ENCODE peak calls at places on chromosomes 13 and 19, in seven cellular contexts. V is stomach, X is colonic mucosa, D is cardiac fibroblast, T is mucosa of descending colon, Z is AG04449, P is pancreas. N is an unnamed sample.

GRCh38 chr19:10112037-10112751 is 701 bp downstream of the P2RY11 start:
- DNase-seq in X (no peak), D (peak; percentile 60), V (no peak), P (no peak), Z (no peak), T (peak; percentile 46), N (no peak)

GRCh38 chr19:45136507-45137178 is 24.1 kb downstream of the NKPD1 start:
- DNase-seq in V (no peak), T (no peak), P (no peak), Z (no peak), D (no peak), X (no peak), N (no peak)

GRCh38 chr13:49240017-49240416 is 7.7 kb upstream of the CDADC1 start:
- DNase-seq in Z (no peak), V (no peak), X (no peak), P (no peak), D (peak; percentile 66), T (no peak), N (peak; percentile 45)

GRCh38 chr19:54464044-54464623 is 556 bp upstream of the LENG9 start:
- DNase-seq in T (peak; percentile 94), P (peak; percentile 97), X (peak; percentile 97), Z (no peak), V (peak; percentile 99), D (peak; percentile 83), N (peak; percentile 56)

GRCh38 chr13:67369895-67370660 is 139.9 kb upstream of the PCDH9 start:
- DNase-seq in T (no peak), D (peak; percentile 98), V (no peak), Z (peak; percentile 3), P (no peak), X (no peak), N (peak; percentile 75)

GRCh38 chr19:51477343-51477742 is 996 bp upstream of the CEACAM18 start:
- DNase-seq in T (no peak), P (no peak), D (no peak), V (no peak), Z (no peak), X (no peak), N (no peak)

GRCh38 chr13:71661921-71662320 is 205.1 kb downstream of the DACH1 start:
- DNase-seq in D (peak; percentile 93), T (no peak), X (no peak), Z (no peak), P (no peak), V (no peak), N (peak; percentile 30)

GRCh38 chr13:51765142-51765515 is 38.8 kb downstream of the DHRS12 start:
- DNase-seq in T (no peak), V (no peak), P (no peak), D (no peak), Z (no peak), X (no peak), N (peak; percentile 20)

GRCh38 chr13:48954086-48954485 is 21.6 kb upstream of the FNDC3A start:
- DNase-seq in Z (no peak), D (peak; percentile 80), P (no peak), T (no peak), V (no peak), X (no peak), N (peak; percentile 54)

GRCh38 chr13:108961542-108962125 is 332.2 kb downstream of the MYO16 start:
- DNase-seq in X (no peak), V (no peak), P (no peak), T (no peak), Z (no peak), D (peak; percentile 74), N (peak; percentile 73)

GRCh38 chr13:39586142-39586541 is 16.9 kb downstream of the LHFPL6 start:
- DNase-seq in Z (no peak), T (no peak), V (no peak), D (no peak), P (no peak), X (no peak), N (no peak)

GRCh38 chr13:25912961-25913360 is 138.9 kb downstream of the SHISA2 start:
- DNase-seq in D (no peak), V (no peak), T (no peak), Z (no peak), X (no peak), P (no peak), N (no peak)

GRCh38 chr19:49196527-49197240 is 39.1 kb downstream of the TRPM4 start:
- DNase-seq in V (no peak), Z (no peak), D (no peak), T (peak; percentile 73), P (peak; percentile 28), X (peak; percentile 60), N (no peak)

GRCh38 chr13:92158335-92158734 is 759.9 kb downstream of the GPC5 start:
- DNase-seq in P (no peak), D (peak; percentile 34), T (no peak), Z (no peak), V (no peak), X (no peak), N (no peak)

GRCh38 chr13:113086031-113086750 is 19.4 kb upstream of the F7 start:
- DNase-seq in V (no peak), T (no peak), P (peak; percentile 14), D (no peak), X (no peak), Z (no peak), N (no peak)

GRCh38 chr13:51821666-51822065 is 17.7 kb upstream of the DHRS12 start:
- DNase-seq in X (no peak), D (no peak), P (no peak), Z (no peak), V (no peak), T (no peak), N (no peak)

GRCh38 chr13:38498271-38498670 is 148.6 kb downstream of the UFM1 start:
- DNase-seq in P (no peak), X (no peak), D (no peak), V (no peak), T (no peak), Z (no peak), N (no peak)

GRCh38 chr19:45071969-45072790 is 4.1 kb downstream of the ZNF296 start:
- DNase-seq in V (peak; percentile 78), Z (no peak), T (no peak), X (no peak), D (no peak), P (no peak), N (no peak)

GRCh38 chr19:45354443-45354842 is 13.9 kb downstream of the KLC3 start:
- DNase-seq in P (no peak), T (no peak), V (no peak), X (no peak), D (no peak), Z (no peak), N (no peak)

GRCh38 chr13:97243915-97244820 is 22.0 kb downstream of the MBNL2 start:
- DNase-seq in V (no peak), T (no peak), P (no peak), D (no peak), X (no peak), Z (no peak), N (no peak)

GRCh38 chr19:17751103-17751911 is at the start of gene FCHO1:
- DNase-seq in Z (no peak), T (peak; percentile 72), P (no peak), D (no peak), V (peak; percentile 51), X (peak; percentile 58), N (no peak)

GRCh38 chr13:41547253-41548000 is 90.1 kb downstream of the RGCC start:
- DNase-seq in T (no peak), D (peak; percentile 27), Z (no peak), X (peak; percentile 16), P (peak; percentile 24), V (no peak), N (peak; percentile 28)

GRCh38 chr19:3721131-3721899 is 13.1 kb downstream of the TJP3 start:
- DNase-seq in V (peak; percentile 98), Z (no peak), X (peak; percentile 97), T (peak; percentile 99), P (peak; percentile 99), D (peak; percentile 83), N (peak; percentile 73)
- H3K4me3 ChIP-seq in V (peak overlapping the region; percentile 44), Z (peak overlapping the region; percentile 15), X (peak overlapping the region; percentile 45), T (peak overlapping the region; percentile 30), P (peak overlapping the region; percentile 51), D (peak overlapping the region; percentile 11), N (no peak overlapping the region)

GRCh38 chr13:102726430-102726829 is 31.6 kb upstream of the METTL21C start:
- DNase-seq in V (no peak), T (no peak), P (no peak), D (no peak), X (no peak), Z (no peak), N (no peak)
- TF ChIP-seq CTCF in V (no peak), T (no peak), P (no peak), D (no peak), X (no peak), Z (no peak), N (no peak)

GRCh38 chr13:95341441-95341840 is 40.2 kb upstream of the ABCC4 start:
- DNase-seq in Z (no peak), P (no peak), X (no peak), T (no peak), V (no peak), D (peak; percentile 21), N (peak; percentile 20)
- H3K4me3 ChIP-seq in Z (no peak overlapping the region), P (no peak overlapping the region), X (no peak overlapping the region), T (no peak overlapping the region), V (no peak overlapping the region), D (no peak overlapping the region), N (no peak overlapping the region)

GRCh38 chr13:110546933-110547332 is 14.6 kb downstream of the RAB20 start:
- DNase-seq in D (peak; percentile 98), P (peak; percentile 91), X (peak; percentile 91), V (peak; percentile 95), T (peak; percentile 86), Z (peak; percentile 73), N (peak; percentile 90)

GRCh38 chr13:110549795-110550160 is 11.7 kb downstream of the RAB20 start:
- DNase-seq in P (no peak), V (no peak), D (no peak), X (no peak), T (no peak), Z (no peak), N (no peak)

GRCh38 chr13:110551284-110551683 is 10.2 kb downstream of the RAB20 start:
- DNase-seq in D (no peak), T (no peak), V (no peak), X (no peak), P (peak; percentile 1), Z (no peak), N (no peak)

GRCh38 chr13:110546389-110546788 is 15.1 kb downstream of the RAB20 start:
- DNase-seq in P (no peak), V (no peak), T (no peak), X (no peak), D (peak; percentile 34), Z (no peak), N (no peak)

DNA sequence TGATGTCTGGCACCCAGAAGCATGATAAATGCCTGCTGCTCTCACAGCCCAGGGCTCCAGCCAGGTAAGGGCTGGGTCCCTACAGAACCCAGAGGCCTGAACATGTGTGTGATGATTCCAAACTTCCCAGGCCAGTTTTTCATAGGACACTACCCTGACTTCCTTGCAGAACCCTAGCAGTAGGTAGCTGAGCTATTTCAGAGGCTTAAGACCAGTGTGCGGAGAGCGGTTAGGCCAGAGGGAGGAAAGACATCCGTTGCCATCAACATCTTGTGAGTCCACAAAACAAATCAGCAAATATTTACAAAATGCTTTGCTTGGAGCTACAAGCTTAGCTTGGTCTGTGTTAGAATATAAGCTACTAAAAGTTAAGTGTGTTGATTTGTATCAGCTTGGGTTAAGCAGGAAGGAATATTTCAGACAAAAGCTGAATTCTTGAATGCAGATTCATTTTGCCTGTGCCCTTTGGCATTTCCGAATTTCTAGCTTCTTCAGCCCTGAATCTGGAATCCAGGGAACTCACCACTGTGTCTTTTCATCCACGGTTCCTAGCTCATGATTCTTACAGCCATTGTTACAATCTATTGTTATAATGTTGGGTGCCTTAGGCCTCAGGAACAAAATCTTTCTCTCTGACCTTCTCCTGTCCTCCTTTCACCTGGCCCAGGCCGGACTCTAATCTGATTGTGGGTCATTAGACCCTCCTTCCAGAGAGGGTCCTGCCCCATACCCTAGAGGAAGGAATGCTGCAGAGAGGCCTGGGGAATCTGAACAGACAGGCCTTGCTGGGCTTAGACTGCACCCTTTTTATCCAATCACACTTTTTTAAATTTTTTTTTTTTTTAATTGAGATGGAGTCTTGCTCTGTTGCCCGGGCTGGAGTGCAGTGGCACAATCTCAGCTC is 12.4 kb downstream of the RAB20 start:
- DNase-seq in D (peak; percentile 7), P (no peak), Z (no peak), V (no peak), X (no peak), T (no peak), N (no peak)
- TF ChIP-seq CTCF in D (no peak), P (no peak), Z (no peak), V (no peak), X (no peak), T (no peak), N (no peak)